ENCODE peak calls at places on chromosomes 4 and X, in four cellular contexts. Y, U, I and M are unnamed samples.

GRCh38 chrX:103656623-103657022 is 27.8 kb downstream of the TCEAL1 start:
- DNase-seq in Y (peak; percentile 48), U (peak; percentile 37), I (peak; percentile 98), M (no peak)

GRCh38 chr4:183329954-183330742 is 7.9 kb upstream of the CLDN24 start:
- DNase-seq in Y (no peak), U (no peak), I (no peak), M (no peak)

GRCh38 chr4:149896428-149896827 is 80.8 kb upstream of the IQCM start:
- DNase-seq in Y (peak; percentile 61), U (no peak), I (peak; percentile 64), M (peak; percentile 18)

GRCh38 chr4:102180080-102180479 is 165.2 kb downstream of the SLC39A8 start:
- DNase-seq in Y (no peak), U (no peak), I (no peak), M (no peak)

GRCh38 chr4:155608231-155608885 is 58.3 kb upstream of the GUCY1A1 start:
- DNase-seq in Y (no peak), U (no peak), I (peak; percentile 35), M (no peak)

GRCh38 chrX:31071262-31071661 is 579 bp downstream of the FTHL17 start:
- DNase-seq in Y (no peak), U (no peak), I (no peak), M (no peak)

GRCh38 chrX:147737690-147738089 is 174.0 kb upstream of the FMR1 start:
- DNase-seq in Y (no peak), U (no peak), I (no peak), M (no peak)

GRCh38 chr4:153241970-153242847 is 38.0 kb downstream of the TRIM2 start:
- DNase-seq in Y (no peak), U (no peak), I (peak; percentile 35), M (no peak)

GRCh38 chrX:102341867-102342266 is 94.9 kb downstream of the NXF2 start:
- DNase-seq in Y (peak; percentile 17), U (no peak), I (no peak), M (no peak)

GRCh38 chr4:15888515-15888914 is 50.0 kb downstream of the FGFBP1 start:
- DNase-seq in Y (no peak), U (no peak), I (no peak), M (no peak)

GRCh38 chrX:69218407-69218806 is 53.2 kb upstream of the PJA1 start:
- DNase-seq in Y (no peak), U (no peak), I (no peak), M (no peak)

GRCh38 chr4:4677825-4678522 is 136.1 kb upstream of the STX18 start:
- DNase-seq in Y (peak; percentile 82), U (no peak), I (no peak), M (no peak)

GRCh38 chr4:153322791-153323190 is 21.7 kb upstream of the MND1 start:
- DNase-seq in Y (no peak), U (no peak), I (no peak), M (no peak)

GRCh38 chrX:10636337-10636736 is 16.0 kb upstream of the MID1 start:
- DNase-seq in Y (peak; percentile 70), U (peak; percentile 21), I (peak; percentile 81), M (peak; percentile 43)

GRCh38 chrX:3648084-3648483 is 65.4 kb downstream of the PRKX start:
- DNase-seq in Y (no peak), U (no peak), I (no peak), M (no peak)

GRCh38 chr4:114365591-114365990 is 233.0 kb upstream of the UGT8 start:
- DNase-seq in Y (no peak), U (no peak), I (no peak), M (no peak)

GRCh38 chr4:172892300-172892699 is 276.3 kb upstream of the GALNT7 start:
- DNase-seq in Y (no peak), U (no peak), I (no peak), M (no peak)

GRCh38 chrX:45623266-45623665 is 422.6 kb upstream of the DIPK2B start:
- DNase-seq in Y (peak; percentile 81), U (no peak), I (peak; percentile 95), M (no peak)

GRCh38 chr4:109552240-109552639 is 7.8 kb upstream of the MCUB start:
- DNase-seq in Y (no peak), U (no peak), I (no peak), M (no peak)

GRCh38 chrX:45683914-45684313 is 483.2 kb upstream of the DIPK2B start:
- DNase-seq in Y (no peak), U (no peak), I (no peak), M (no peak)

GRCh38 chr4:138910201-138910913 is 105.2 kb upstream of the NOCT start:
- DNase-seq in Y (no peak), U (no peak), I (peak; percentile 72), M (no peak)

GRCh38 chr4:186149872-186150271 is 41.5 kb upstream of the CYP4V2 start:
- DNase-seq in Y (no peak), U (peak; percentile 56), I (peak; percentile 38), M (peak; percentile 15)

GRCh38 chr4:7960790-7961655 is 21.4 kb upstream of the AFAP1 start:
- DNase-seq in Y (peak; percentile 34), U (peak; percentile 84), I (peak; percentile 100), M (no peak)

GRCh38 chr4:61630548-61630947 is 430.4 kb downstream of the ADGRL3 start:
- DNase-seq in Y (no peak), U (no peak), I (no peak), M (no peak)

GRCh38 chrX:85309717-85310116 is 65.9 kb downstream of the ZNF711 start:
- DNase-seq in Y (no peak), U (no peak), I (no peak), M (no peak)

GRCh38 chrX:110208092-110208491 is 109.8 kb downstream of the AMMECR1 start:
- DNase-seq in Y (no peak), U (no peak), I (no peak), M (no peak)

GRCh38 chrX:12894074-12894691 is 12.2 kb upstream of the TLR8 start:
- DNase-seq in Y (no peak), U (peak; percentile 17), I (peak; percentile 48), M (peak; percentile 7)

GRCh38 chrX:151082077-151082948 is 94.1 kb upstream of the GPR50 start:
- DNase-seq in Y (peak; percentile 76), U (peak; percentile 55), I (peak; percentile 52), M (peak; percentile 54)